ENCODE peak calls at places on chromosome 15, in six cellular contexts. One of them, this sample, is unnamed. For H3K4me1, the result is how much of the 10 kb centered on the place peaks cover.

GRCh38 chr15:60932051-60932915 is 296.8 kb downstream of the RORA start:
- DNase-seq in adrenal gland: peak
- DNase-seq in psoas muscle: peak
- DNase-seq in heart right ventricle: no peak
- DNase-seq in body of pancreas: peak
- DNase-seq in upper lobe of left lung: peak
- DNase-seq in this sample: peak

GRCh38 chr15:93523490-93523889 is 434.5 kb upstream of the RGMA start:
- DNase-seq in heart right ventricle: no peak
- DNase-seq in body of pancreas: no peak
- DNase-seq in upper lobe of left lung: no peak
- DNase-seq in psoas muscle: no peak
- DNase-seq in adrenal gland: no peak
- DNase-seq in this sample: no peak

GRCh38 chr15:29700296-29700695 is 122.0 kb downstream of the TJP1 start:
- DNase-seq in heart right ventricle: no peak
- DNase-seq in adrenal gland: no peak
- DNase-seq in psoas muscle: no peak
- DNase-seq in upper lobe of left lung: no peak
- DNase-seq in body of pancreas: no peak
- DNase-seq in this sample: no peak

GRCh38 chr15:62124953-62125263 is 40.2 kb downstream of the C2CD4B start:
- DNase-seq in upper lobe of left lung: no peak
- DNase-seq in heart right ventricle: no peak
- DNase-seq in adrenal gland: no peak
- DNase-seq in body of pancreas: peak
- DNase-seq in psoas muscle: no peak
- DNase-seq in this sample: no peak

GRCh38 chr15:91790826-91791225 is 62.7 kb upstream of the SLCO3A1 start:
- DNase-seq in heart right ventricle: no peak
- DNase-seq in body of pancreas: no peak
- DNase-seq in upper lobe of left lung: peak
- DNase-seq in adrenal gland: no peak
- DNase-seq in psoas muscle: no peak
- DNase-seq in this sample: no peak

GRCh38 chr15:94943863-94944262 is 712.5 kb downstream of the MCTP2 start:
- DNase-seq in adrenal gland: no peak
- DNase-seq in psoas muscle: no peak
- DNase-seq in body of pancreas: no peak
- DNase-seq in heart right ventricle: no peak
- DNase-seq in upper lobe of left lung: no peak
- DNase-seq in this sample: no peak

GRCh38 chr15:58444658-58445332 is 13.0 kb downstream of the LIPC start:
- DNase-seq in body of pancreas: no peak
- DNase-seq in heart right ventricle: no peak
- DNase-seq in adrenal gland: no peak
- DNase-seq in upper lobe of left lung: no peak
- DNase-seq in psoas muscle: no peak
- DNase-seq in this sample: no peak

GRCh38 chr15:78524230-78524629 is 16.0 kb upstream of the PSMA4 start:
- DNase-seq in psoas muscle: no peak
- DNase-seq in adrenal gland: no peak
- DNase-seq in heart right ventricle: no peak
- DNase-seq in upper lobe of left lung: no peak
- DNase-seq in body of pancreas: no peak
- DNase-seq in this sample: no peak

GRCh38 chr15:93986400-93986984 is 244.9 kb upstream of the MCTP2 start:
- DNase-seq in psoas muscle: no peak
- DNase-seq in upper lobe of left lung: no peak
- DNase-seq in body of pancreas: no peak
- DNase-seq in heart right ventricle: no peak
- DNase-seq in adrenal gland: no peak
- DNase-seq in this sample: no peak

GRCh38 chr15:96345560-96346389 is 15.3 kb downstream of the NR2F2 start:
- DNase-seq in heart right ventricle: peak
- DNase-seq in adrenal gland: peak
- DNase-seq in psoas muscle: peak
- DNase-seq in body of pancreas: peak
- DNase-seq in upper lobe of left lung: peak
- DNase-seq in this sample: peak

GRCh38 chr15:70299931-70300858 is 202.5 kb upstream of the TLE3 start:
- DNase-seq in upper lobe of left lung: peak
- DNase-seq in adrenal gland: no peak
- DNase-seq in body of pancreas: no peak
- DNase-seq in psoas muscle: no peak
- DNase-seq in heart right ventricle: no peak
- DNase-seq in this sample: no peak

GRCh38 chr15:58269455-58270414 is 131.6 kb downstream of the AQP9 start:
- DNase-seq in body of pancreas: peak
- DNase-seq in upper lobe of left lung: no peak
- DNase-seq in adrenal gland: peak
- DNase-seq in psoas muscle: no peak
- DNase-seq in heart right ventricle: no peak
- DNase-seq in this sample: peak

GRCh38 chr15:60972301-60972700 is 256.8 kb downstream of the RORA start:
- DNase-seq in adrenal gland: no peak
- DNase-seq in psoas muscle: no peak
- DNase-seq in body of pancreas: no peak
- DNase-seq in heart right ventricle: no peak
- DNase-seq in upper lobe of left lung: no peak
- DNase-seq in this sample: no peak

GRCh38 chr15:101808201-101808600 is 3.8 kb upstream of the OR4F15 start:
- DNase-seq in body of pancreas: no peak
- DNase-seq in psoas muscle: no peak
- DNase-seq in adrenal gland: no peak
- DNase-seq in heart right ventricle: no peak
- DNase-seq in upper lobe of left lung: no peak
- DNase-seq in this sample: no peak

GRCh38 chr15:48266029-48266428 is 59.9 kb downstream of the SLC12A1 start:
- DNase-seq in upper lobe of left lung: no peak
- DNase-seq in psoas muscle: no peak
- DNase-seq in body of pancreas: no peak
- DNase-seq in adrenal gland: no peak
- DNase-seq in heart right ventricle: no peak
- DNase-seq in this sample: no peak

GRCh38 chr15:47514251-47514652 is 203.1 kb upstream of the SEMA6D start:
- DNase-seq in upper lobe of left lung: no peak
- DNase-seq in psoas muscle: no peak
- DNase-seq in adrenal gland: no peak
- DNase-seq in heart right ventricle: no peak
- DNase-seq in body of pancreas: no peak
- DNase-seq in this sample: no peak

GRCh38 chr15:100339999-100340398 is 1.8 kb downstream of the ADAMTS17 start:
- DNase-seq in body of pancreas: peak
- DNase-seq in psoas muscle: no peak
- DNase-seq in heart right ventricle: no peak
- DNase-seq in adrenal gland: no peak
- DNase-seq in upper lobe of left lung: no peak
- DNase-seq in this sample: no peak

GRCh38 chr15:63497642-63498100 is 6.7 kb upstream of the USP3 start:
- DNase-seq in psoas muscle: no peak
- DNase-seq in upper lobe of left lung: peak
- DNase-seq in adrenal gland: peak
- DNase-seq in body of pancreas: peak
- DNase-seq in heart right ventricle: no peak
- DNase-seq in this sample: no peak

GRCh38 chr15:58064119-58065010 is 1.1 kb downstream of the ALDH1A2 start:
- DNase-seq in body of pancreas: no peak
- DNase-seq in heart right ventricle: no peak
- DNase-seq in upper lobe of left lung: no peak
- DNase-seq in adrenal gland: no peak
- DNase-seq in psoas muscle: no peak
- DNase-seq in this sample: no peak

GRCh38 chr15:47184405-47185221 is 532.7 kb upstream of the SEMA6D start:
- DNase-seq in upper lobe of left lung: no peak
- DNase-seq in heart right ventricle: peak
- DNase-seq in adrenal gland: no peak
- DNase-seq in body of pancreas: peak
- DNase-seq in psoas muscle: no peak
- DNase-seq in this sample: no peak

GRCh38 chr15:59501531-59502113 is 63.6 kb downstream of the FAM81A start:
- DNase-seq in psoas muscle: no peak
- DNase-seq in adrenal gland: no peak
- DNase-seq in heart right ventricle: no peak
- DNase-seq in upper lobe of left lung: peak
- DNase-seq in body of pancreas: peak
- DNase-seq in this sample: no peak

GRCh38 chr15:39009740-39010139 is 445.1 kb upstream of the RASGRP1 start:
- DNase-seq in heart right ventricle: no peak
- DNase-seq in upper lobe of left lung: no peak
- DNase-seq in psoas muscle: no peak
- DNase-seq in body of pancreas: no peak
- DNase-seq in adrenal gland: no peak
- DNase-seq in this sample: no peak

GRCh38 chr15:62933388-62933787 is 109.2 kb upstream of the TPM1 start:
- DNase-seq in psoas muscle: no peak
- DNase-seq in adrenal gland: no peak
- DNase-seq in body of pancreas: no peak
- DNase-seq in upper lobe of left lung: no peak
- DNase-seq in heart right ventricle: no peak
- DNase-seq in this sample: no peak

GRCh38 chr15:68384451-68385239 is 47.3 kb downstream of the ITGA11 start:
- DNase-seq in heart right ventricle: no peak
- DNase-seq in psoas muscle: no peak
- DNase-seq in body of pancreas: no peak
- DNase-seq in upper lobe of left lung: no peak
- DNase-seq in adrenal gland: peak
- DNase-seq in this sample: peak

GRCh38 chr15:71424765-71425164 is 309.5 kb downstream of the THSD4 start:
- DNase-seq in heart right ventricle: no peak
- DNase-seq in body of pancreas: no peak
- DNase-seq in upper lobe of left lung: no peak
- DNase-seq in psoas muscle: no peak
- DNase-seq in adrenal gland: no peak
- DNase-seq in this sample: no peak

GRCh38 chr15:80509800-80510199 is 105.6 kb downstream of the ARNT2 start:
- DNase-seq in adrenal gland: no peak
- DNase-seq in psoas muscle: no peak
- DNase-seq in upper lobe of left lung: no peak
- DNase-seq in body of pancreas: no peak
- DNase-seq in heart right ventricle: no peak
- DNase-seq in this sample: no peak

GRCh38 chr15:43408789-43409188 is 37.9 kb downstream of the TUBGCP4 start:
- DNase-seq in body of pancreas: no peak
- DNase-seq in adrenal gland: no peak
- DNase-seq in upper lobe of left lung: no peak
- DNase-seq in psoas muscle: no peak
- DNase-seq in heart right ventricle: no peak
- DNase-seq in this sample: no peak
- H3K27ac ChIP-seq in body of pancreas: no peak
- H3K27ac ChIP-seq in adrenal gland: no peak
- H3K27ac ChIP-seq in upper lobe of left lung: no peak
- H3K27ac ChIP-seq in psoas muscle: no peak
- H3K27ac ChIP-seq in heart right ventricle: no peak
- H3K27ac ChIP-seq in this sample: no peak

GRCh38 chr15:75348563-75349350 is 1.9 kb downstream of the NEIL1 start:
- DNase-seq in upper lobe of left lung: no peak
- DNase-seq in adrenal gland: no peak
- DNase-seq in psoas muscle: peak
- DNase-seq in heart right ventricle: no peak
- DNase-seq in body of pancreas: peak
- DNase-seq in this sample: no peak
- H3K4me3 ChIP-seq in upper lobe of left lung: peak
- H3K4me3 ChIP-seq in adrenal gland: no peak
- H3K4me3 ChIP-seq in psoas muscle: peak
- H3K4me3 ChIP-seq in heart right ventricle: peak
- H3K4me3 ChIP-seq in body of pancreas: peak
- H3K4me3 ChIP-seq in this sample: peak

GRCh38 chr15:73391128-73391864 is 22.5 kb upstream of the HCN4 start:
- DNase-seq in adrenal gland: no peak
- DNase-seq in upper lobe of left lung: no peak
- DNase-seq in psoas muscle: no peak
- DNase-seq in heart right ventricle: no peak
- DNase-seq in body of pancreas: no peak
- DNase-seq in this sample: no peak
- H3K4me1 ChIP-seq in adrenal gland: under half
- H3K4me1 ChIP-seq in upper lobe of left lung: under half
- H3K4me1 ChIP-seq in psoas muscle: under half
- H3K4me1 ChIP-seq in heart right ventricle: under half
- H3K4me1 ChIP-seq in body of pancreas: under half
- H3K4me1 ChIP-seq in this sample: under half

GRCh38 chr15:44550734-44551133 is 13.8 kb downstream of the EIF3J start:
- DNase-seq in body of pancreas: no peak
- DNase-seq in heart right ventricle: no peak
- DNase-seq in adrenal gland: no peak
- DNase-seq in psoas muscle: no peak
- DNase-seq in upper lobe of left lung: no peak
- DNase-seq in this sample: no peak
- H3K27ac ChIP-seq in body of pancreas: no peak
- H3K27ac ChIP-seq in heart right ventricle: no peak
- H3K27ac ChIP-seq in adrenal gland: no peak
- H3K27ac ChIP-seq in psoas muscle: no peak
- H3K27ac ChIP-seq in upper lobe of left lung: no peak
- H3K27ac ChIP-seq in this sample: no peak

GRCh38 chr15:64749167-64749566 is 26.2 kb downstream of the RBPMS2 start:
- DNase-seq in adrenal gland: peak
- DNase-seq in heart right ventricle: no peak
- DNase-seq in upper lobe of left lung: no peak
- DNase-seq in psoas muscle: peak
- DNase-seq in body of pancreas: no peak
- DNase-seq in this sample: no peak

GRCh38 chr15:64746921-64747320 is 28.5 kb downstream of the RBPMS2 start:
- DNase-seq in heart right ventricle: no peak
- DNase-seq in adrenal gland: no peak
- DNase-seq in upper lobe of left lung: no peak
- DNase-seq in psoas muscle: no peak
- DNase-seq in body of pancreas: no peak
- DNase-seq in this sample: no peak

GRCh38 chr15:64748251-64748650 is 27.1 kb downstream of the RBPMS2 start:
- DNase-seq in heart right ventricle: no peak
- DNase-seq in adrenal gland: no peak
- DNase-seq in upper lobe of left lung: no peak
- DNase-seq in body of pancreas: no peak
- DNase-seq in psoas muscle: no peak
- DNase-seq in this sample: no peak

GRCh38 chr15:64746356-64746755 is 29.0 kb downstream of the RBPMS2 start:
- DNase-seq in upper lobe of left lung: no peak
- DNase-seq in psoas muscle: no peak
- DNase-seq in adrenal gland: no peak
- DNase-seq in heart right ventricle: no peak
- DNase-seq in body of pancreas: no peak
- DNase-seq in this sample: no peak

GRCh38 chr15:64747578-64747977 is 27.8 kb downstream of the RBPMS2 start:
- DNase-seq in upper lobe of left lung: no peak
- DNase-seq in heart right ventricle: no peak
- DNase-seq in body of pancreas: no peak
- DNase-seq in psoas muscle: no peak
- DNase-seq in adrenal gland: no peak
- DNase-seq in this sample: no peak
- H3K4me3 ChIP-seq in upper lobe of left lung: no peak
- H3K4me3 ChIP-seq in heart right ventricle: no peak
- H3K4me3 ChIP-seq in body of pancreas: no peak
- H3K4me3 ChIP-seq in psoas muscle: no peak
- H3K4me3 ChIP-seq in adrenal gland: no peak
- H3K4me3 ChIP-seq in this sample: no peak

GRCh38 chr15:90211009-90211408 is 9.9 kb downstream of the SEMA4B start:
- DNase-seq in upper lobe of left lung: no peak
- DNase-seq in body of pancreas: no peak
- DNase-seq in heart right ventricle: no peak
- DNase-seq in adrenal gland: no peak
- DNase-seq in psoas muscle: no peak
- DNase-seq in this sample: no peak
- H3K4me1 ChIP-seq in upper lobe of left lung: under half
- H3K4me1 ChIP-seq in body of pancreas: half or more
- H3K4me1 ChIP-seq in heart right ventricle: half or more
- H3K4me1 ChIP-seq in adrenal gland: under half
- H3K4me1 ChIP-seq in psoas muscle: under half
- H3K4me1 ChIP-seq in this sample: under half

GRCh38 chr15:33279613-33280205 is 31.1 kb upstream of the RYR3 start:
- DNase-seq in heart right ventricle: no peak
- DNase-seq in upper lobe of left lung: no peak
- DNase-seq in body of pancreas: no peak
- DNase-seq in psoas muscle: no peak
- DNase-seq in adrenal gland: no peak
- DNase-seq in this sample: no peak
- H3K27ac ChIP-seq in heart right ventricle: no peak
- H3K27ac ChIP-seq in upper lobe of left lung: no peak
- H3K27ac ChIP-seq in body of pancreas: no peak
- H3K27ac ChIP-seq in psoas muscle: no peak
- H3K27ac ChIP-seq in adrenal gland: no peak
- H3K27ac ChIP-seq in this sample: no peak